ENCODE peak calls at places on chromosomes 16 and 17, in six cellular contexts. N is IMR-90, K is HepG2, L is GM12878, U is K562, J is SK-N-SH. Z is an unnamed sample.

GRCh38 chr16:69186642-69187386 is at the start of gene SNTB2:
- DNase-seq in N (peak), K (peak), L (peak), U (peak), J (peak), Z (peak)

GRCh38 chr16:84925092-84925772 is 86.1 kb downstream of the ZDHHC7 start:
- DNase-seq in N (no peak), K (peak), L (no peak), U (peak), J (peak), Z (peak)

GRCh38 chr17:36183811-36184765 is 7.7 kb upstream of the TBC1D3B start:
- DNase-seq in N (no peak), K (no peak), L (no peak), U (no peak), J (peak), Z (no peak)

GRCh38 chr17:58452738-58453137 is 35.4 kb upstream of the RNF43 start:
- DNase-seq in N (peak), K (no peak), L (no peak), U (no peak), J (no peak), Z (no peak)

GRCh38 chr17:3738562-3739295 is 15.0 kb downstream of the HASPIN start:
- DNase-seq in N (peak), K (no peak), L (no peak), U (no peak), J (no peak), Z (no peak)

GRCh38 chr16:55242667-55243066 is 81.3 kb upstream of the IRX6 start:
- DNase-seq in N (no peak), K (no peak), L (no peak), U (no peak), J (no peak), Z (no peak)

GRCh38 chr16:9115277-9115676 is 23.8 kb downstream of the HAPSTR1 start:
- DNase-seq in N (peak), K (no peak), L (no peak), U (no peak), J (no peak), Z (no peak)

GRCh38 chr17:28620010-28620409 is 6.0 kb upstream of the RSKR start:
- DNase-seq in N (no peak), K (no peak), L (no peak), U (no peak), J (no peak), Z (no peak)

GRCh38 chr16:49720225-49720624 is 135.7 kb downstream of the ZNF423 start:
- DNase-seq in N (no peak), K (no peak), L (no peak), U (no peak), J (no peak), Z (no peak)

GRCh38 chr17:74453665-74454196 is 12.7 kb upstream of the CD300A start:
- DNase-seq in N (no peak), K (no peak), L (no peak), U (peak), J (peak), Z (peak)

GRCh38 chr16:29915590-29916247 is 10.3 kb downstream of the KCTD13 start:
- DNase-seq in N (peak), K (peak), L (no peak), U (no peak), J (no peak), Z (peak)

GRCh38 chr16:72961115-72961832 is 86.7 kb downstream of the ZFHX3 start:
- DNase-seq in N (peak), K (no peak), L (no peak), U (peak), J (peak), Z (no peak)

GRCh38 chr16:51155199-51155607 is 4.1 kb upstream of the SALL1 start:
- DNase-seq in N (no peak), K (no peak), L (no peak), U (no peak), J (peak), Z (no peak)

GRCh38 chr17:5699789-5700188 is 115.5 kb upstream of the NLRP1 start:
- DNase-seq in N (no peak), K (no peak), L (no peak), U (no peak), J (no peak), Z (no peak)

GRCh38 chr17:36879599-36880255 is 57.5 kb upstream of the LHX1 start:
- DNase-seq in N (no peak), K (no peak), L (no peak), U (no peak), J (no peak), Z (no peak)

GRCh38 chr17:1830288-1830687 is 483 bp downstream of the RPA1 start:
- DNase-seq in N (no peak), K (peak), L (no peak), U (no peak), J (peak), Z (peak)

GRCh38 chr17:28944862-28945741 is 6.2 kb downstream of the PHF12 start:
- DNase-seq in N (peak), K (no peak), L (no peak), U (no peak), J (no peak), Z (no peak)

GRCh38 chr16:13554020-13554419 is 365.9 kb upstream of the ERCC4 start:
- DNase-seq in N (no peak), K (no peak), L (no peak), U (peak), J (no peak), Z (no peak)

GRCh38 chr17:155576-155975 is 18.2 kb downstream of the SCGB1C2 start:
- DNase-seq in N (no peak), K (no peak), L (no peak), U (no peak), J (no peak), Z (no peak)

GRCh38 chr17:34364741-34365140 is 1.7 kb upstream of the CCL1 start:
- DNase-seq in N (no peak), K (no peak), L (no peak), U (no peak), J (no peak), Z (no peak)

GRCh38 chr17:38798614-38799500 is 499 bp downstream of the PIP4K2B start:
- DNase-seq in N (peak), K (peak), L (no peak), U (peak), J (peak), Z (peak)

GRCh38 chr17:6753006-6753445 is 2.8 kb upstream of the XAF1 start:
- DNase-seq in N (peak), K (peak), L (no peak), U (no peak), J (no peak), Z (no peak)

GRCh38 chr17:56679767-56680422 is 86.4 kb downstream of the NOG start:
- DNase-seq in N (no peak), K (no peak), L (no peak), U (no peak), J (no peak), Z (no peak)

GRCh38 chr16:4327782-4328579 is 12.1 kb downstream of the GLIS2 start:
- DNase-seq in N (peak), K (peak), L (no peak), U (peak), J (peak), Z (no peak)

GRCh38 chr17:31404028-31404949 is 12.8 kb downstream of the RAB11FIP4 start:
- DNase-seq in N (no peak), K (no peak), L (no peak), U (no peak), J (no peak), Z (no peak)

GRCh38 chr16:71185366-71185765 is 45.2 kb downstream of the HYDIN start:
- DNase-seq in N (peak), K (no peak), L (no peak), U (no peak), J (no peak), Z (no peak)

GRCh38 chr16:19008770-19009169 is 25.0 kb downstream of the TMC7 start:
- DNase-seq in N (peak), K (peak), L (no peak), U (no peak), J (no peak), Z (no peak)

GRCh38 chr17:54537656-54538055 is 363.0 kb upstream of the TOM1L1 start:
- DNase-seq in N (no peak), K (no peak), L (no peak), U (no peak), J (no peak), Z (no peak)

GRCh38 chr17:1882836-1883235 is 53.0 kb downstream of the RPA1 start:
- DNase-seq in N (peak), K (peak), L (no peak), U (peak), J (peak), Z (peak)

GRCh38 chr17:38748329-38749221 is at the start of gene PCGF2:
- DNase-seq in N (peak), K (peak), L (no peak), U (peak), J (peak), Z (peak)

GRCh38 chr16:83037102-83037501 is 410.3 kb downstream of the CDH13 start:
- DNase-seq in N (no peak), K (no peak), L (no peak), U (no peak), J (no peak), Z (no peak)

GRCh38 chr17:3810019-3810418 is 9.0 kb upstream of the ITGAE start:
- DNase-seq in N (no peak), K (no peak), L (no peak), U (no peak), J (no peak), Z (no peak)

GRCh38 chr16:81852347-81852746 is 73.3 kb downstream of the PLCG2 start:
- DNase-seq in N (no peak), K (no peak), L (no peak), U (no peak), J (no peak), Z (no peak)

GRCh38 chr17:2901582-2901981 is 105.3 kb downstream of the RAP1GAP2 start:
- DNase-seq in N (no peak), K (no peak), L (no peak), U (no peak), J (peak), Z (no peak)

GRCh38 chr17:59370580-59371299 is 39.3 kb downstream of the YPEL2 start:
- DNase-seq in N (no peak), K (no peak), L (no peak), U (no peak), J (no peak), Z (no peak)

GRCh38 chr16:85137323-85138072 is 25.2 kb upstream of the CIBAR2 start:
- DNase-seq in N (peak), K (peak), L (no peak), U (no peak), J (peak), Z (no peak)

GRCh38 chr16:57265850-57266530 is 18.5 kb downstream of the PLLP start:
- DNase-seq in N (no peak), K (no peak), L (no peak), U (peak), J (peak), Z (no peak)

GRCh38 chr16:2026461-2027023 is at the start of gene NHERF2:
- DNase-seq in N (no peak), K (no peak), L (no peak), U (peak), J (peak), Z (no peak)

GRCh38 chr17:64615025-64615677 is 47.0 kb downstream of the SMURF2 start:
- DNase-seq in N (peak), K (no peak), L (no peak), U (no peak), J (no peak), Z (no peak)

GRCh38 chr17:64618848-64619247 is 43.3 kb downstream of the SMURF2 start:
- DNase-seq in N (no peak), K (no peak), L (no peak), U (no peak), J (no peak), Z (no peak)

GRCh38 chr17:64621772-64622171 is 40.3 kb downstream of the SMURF2 start:
- DNase-seq in N (no peak), K (no peak), L (no peak), U (no peak), J (no peak), Z (no peak)

GRCh38 chr17:64614266-64615011 is 47.7 kb downstream of the SMURF2 start:
- DNase-seq in N (no peak), K (no peak), L (no peak), U (no peak), J (no peak), Z (no peak)

GRCh38 chr17:64617125-64617780 is 44.9 kb downstream of the SMURF2 start:
- DNase-seq in N (peak), K (no peak), L (no peak), U (no peak), J (no peak), Z (no peak)
- TF ChIP-seq RFX5 in N (no peak), K (no peak), L (no peak), U (no peak), J (no peak), Z (no peak)

GRCh38 chr17:17494499-17495447 is 1.4 kb downstream of the RASD1 start:
- DNase-seq in N (peak), K (no peak), L (no peak), U (no peak), J (no peak), Z (no peak)

GRCh38 chr17:17497065-17497844 is 1.1 kb upstream of the RASD1 start:
- DNase-seq in N (no peak), K (no peak), L (no peak), U (no peak), J (no peak), Z (no peak)

GRCh38 chr17:17496189-17497064 is at the start of gene RASD1:
- DNase-seq in N (peak), K (peak), L (no peak), U (peak), J (peak), Z (peak)

GRCh38 chr17:17493986-17494466 is 2.2 kb downstream of the RASD1 start:
- DNase-seq in N (no peak), K (no peak), L (no peak), U (no peak), J (no peak), Z (no peak)

DNA sequence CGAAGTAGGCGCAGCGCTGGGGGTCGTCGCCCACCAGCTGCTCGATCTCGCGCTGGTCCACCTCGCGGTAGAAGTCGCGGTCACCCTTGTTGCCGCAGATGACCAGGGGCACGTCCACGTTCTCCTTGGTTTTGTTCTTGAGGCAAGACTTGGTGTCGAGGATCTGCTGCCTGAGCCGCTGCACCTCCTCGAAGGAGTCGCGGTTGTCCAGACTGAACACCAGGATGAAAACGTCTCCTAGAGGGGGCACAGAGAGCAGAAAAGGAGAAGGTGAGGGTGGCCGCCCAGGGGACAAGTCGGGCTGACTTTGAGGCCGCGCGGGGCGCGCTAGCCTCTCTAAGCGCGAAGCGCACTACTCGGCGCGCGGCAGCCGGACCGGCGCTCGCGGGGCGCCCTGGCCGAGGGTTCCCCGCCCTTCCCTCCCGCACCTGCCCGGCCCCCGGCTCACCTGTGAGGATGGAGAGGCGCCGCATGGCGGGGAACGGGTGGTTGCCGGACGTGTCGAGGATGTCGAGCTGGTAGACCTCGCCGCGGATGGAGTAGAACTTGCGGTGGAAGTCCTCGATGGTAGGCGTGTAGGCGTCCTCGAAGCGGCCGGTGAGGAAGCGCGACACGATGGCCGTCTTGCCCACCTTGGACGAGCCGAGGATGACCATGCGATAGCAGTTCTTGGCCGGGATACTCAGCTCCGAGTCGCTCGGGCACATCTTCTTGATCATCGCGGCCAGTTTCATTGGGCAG is 577 bp downstream of the RASD1 start:
- DNase-seq in N (peak), K (no peak), L (no peak), U (no peak), J (no peak), Z (no peak)
- TF ChIP-seq RFX5 in N (no peak), K (no peak), L (no peak), U (no peak), J (no peak), Z (no peak)

DNA sequence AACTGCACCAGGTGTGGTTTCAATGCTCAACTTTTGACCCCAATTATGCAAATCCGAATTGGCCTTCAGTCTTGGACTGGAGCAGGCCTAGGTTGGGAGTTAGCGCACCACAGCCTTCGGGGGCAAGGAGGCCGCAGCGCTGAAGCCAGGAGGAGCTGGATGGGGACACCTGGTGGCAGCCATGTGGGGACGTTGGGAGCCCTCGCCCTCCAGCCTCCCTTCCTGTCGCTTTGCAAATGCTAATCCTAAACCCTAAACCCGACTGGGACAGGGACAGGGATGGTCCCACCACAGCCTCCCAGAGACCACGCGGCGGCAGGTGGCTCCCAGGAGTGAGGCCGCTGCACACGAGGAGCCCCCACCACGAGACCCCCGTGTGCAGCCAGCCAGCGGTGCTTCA is 58.7 kb downstream of the KLHDC4 start:
- DNase-seq in N (no peak), K (no peak), L (no peak), U (no peak), J (no peak), Z (no peak)
- TF ChIP-seq RFX5 in N (no peak), K (no peak), L (no peak), U (no peak), J (no peak), Z (no peak)

DNA sequence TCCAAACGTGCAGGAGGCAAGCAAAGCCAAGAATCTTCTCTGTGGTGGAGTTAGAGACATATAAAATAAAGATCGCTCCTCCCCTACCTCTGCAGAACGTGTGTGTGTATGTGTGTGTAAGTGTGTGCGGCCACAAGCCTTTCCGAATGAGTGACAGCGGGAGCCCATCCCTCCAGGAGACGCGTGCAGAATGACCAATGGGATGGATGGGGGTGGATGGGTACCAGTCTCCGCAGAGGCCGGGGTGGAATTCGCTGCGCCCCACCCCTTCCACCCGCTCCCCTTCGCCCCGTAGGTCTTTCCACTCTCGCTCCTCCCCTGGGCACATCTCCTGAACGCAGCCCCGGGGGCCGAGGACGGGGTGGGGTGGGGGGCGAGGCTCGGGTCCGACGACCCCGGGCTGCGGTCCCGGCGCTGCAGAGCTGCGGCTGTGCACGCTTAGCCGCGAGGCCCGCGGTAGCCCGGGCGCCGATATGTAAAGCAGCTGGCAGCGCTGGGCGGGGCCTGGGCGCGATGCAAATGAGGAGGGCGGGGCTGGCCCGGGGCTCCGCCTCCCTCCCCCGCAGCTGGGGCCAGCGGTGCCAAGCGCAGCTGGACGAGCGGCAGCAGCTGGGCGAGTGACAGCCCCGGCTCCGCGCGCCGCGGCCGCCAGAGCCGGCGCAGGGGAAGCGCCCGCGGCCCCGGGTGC is at the start of gene PRKCB:
- DNase-seq in N (peak), K (no peak), L (no peak), U (peak), J (peak), Z (peak)
- TF ChIP-seq RFX5 in N (no peak), K (no peak), L (no peak), U (no peak), J (no peak), Z (no peak)

DNA sequence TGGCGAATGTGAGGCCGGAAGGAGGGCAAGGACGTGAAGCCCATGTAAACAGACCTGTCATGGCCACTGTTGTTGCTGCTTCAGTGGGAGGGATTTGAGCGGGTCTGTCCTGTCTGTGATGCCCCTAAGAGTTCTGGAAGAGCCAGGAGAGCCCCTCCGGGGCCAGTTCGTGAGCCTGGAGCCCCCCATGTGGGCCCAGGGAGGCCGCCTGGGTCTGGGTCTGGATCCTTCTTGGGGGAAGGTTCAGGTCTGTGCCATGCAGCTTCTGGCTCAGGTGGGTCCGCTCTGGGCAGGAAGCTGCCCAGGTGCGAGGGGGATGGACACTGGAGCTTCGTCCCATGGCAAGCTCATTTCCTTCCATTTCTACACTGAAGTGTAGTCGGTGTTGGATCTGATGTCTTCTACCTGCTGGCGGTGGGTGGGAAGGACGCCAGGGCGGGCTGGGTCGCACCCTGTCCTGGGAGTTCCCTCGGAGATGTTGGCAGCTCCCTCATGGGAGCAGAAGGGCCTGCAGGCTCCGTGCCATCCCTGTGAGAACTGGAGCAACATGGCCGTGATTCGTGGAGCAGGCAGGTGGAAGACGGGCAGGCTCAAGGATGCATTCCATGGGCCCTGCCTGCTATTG is 11.2 kb upstream of the WFIKKN1 start:
- DNase-seq in N (no peak), K (no peak), L (no peak), U (no peak), J (no peak), Z (no peak)
- TF ChIP-seq RFX5 in N (no peak), K (no peak), L (no peak), U (no peak), J (no peak), Z (no peak)

GRCh38 chr17:47703191-47703591 is 9.2 kb downstream of the TBKBP1 start:
- DNase-seq in N (no peak), K (no peak), L (no peak), U (no peak), J (no peak), Z (no peak)
- TF ChIP-seq RFX5 in N (no peak), K (no peak), L (no peak), U (no peak), J (no peak), Z (no peak)

GRCh38 chr17:41895617-41896016 is 23.1 kb downstream of the ACLY start:
- DNase-seq in N (peak), K (no peak), L (no peak), U (no peak), J (peak), Z (no peak)
- TF ChIP-seq RFX5 in N (no peak), K (no peak), L (no peak), U (no peak), J (no peak), Z (no peak)

GRCh38 chr17:79944821-79945391 is 90.8 kb downstream of the TBC1D16 start:
- DNase-seq in N (no peak), K (no peak), L (no peak), U (no peak), J (peak), Z (no peak)

GRCh38 chr17:79947351-79948031 is 88.2 kb downstream of the TBC1D16 start:
- DNase-seq in N (peak), K (no peak), L (no peak), U (no peak), J (no peak), Z (no peak)

GRCh38 chr17:79944251-79944812 is 91.3 kb downstream of the TBC1D16 start:
- DNase-seq in N (no peak), K (no peak), L (no peak), U (no peak), J (peak), Z (no peak)

GRCh38 chr17:79946352-79947231 is 89.1 kb downstream of the TBC1D16 start:
- DNase-seq in N (no peak), K (no peak), L (no peak), U (no peak), J (peak), Z (no peak)

GRCh38 chr17:79945591-79946255 is 89.9 kb downstream of the TBC1D16 start:
- DNase-seq in N (no peak), K (no peak), L (no peak), U (no peak), J (peak), Z (no peak)
- TF ChIP-seq RFX5 in N (no peak), K (no peak), L (no peak), U (no peak), J (no peak), Z (no peak)